ENCODE peak calls at places on chromosomes 12 and 14, in seven cellular contexts. One of them, this sample, is unnamed.

GRCh38 chr12:1594295-1595025 is at the start of gene FBXL14:
- DNase-seq in GM23248: peak; percentile 92
- DNase-seq in IMR-90: peak; percentile 79
- DNase-seq in neural progenitor cell: peak; percentile 98
- DNase-seq in tibial artery: peak; percentile 87
- DNase-seq in PC-3: peak; percentile 71
- DNase-seq in effector memory CD4-positive, alpha-beta T cell: peak; percentile 82
- DNase-seq in this sample: peak; percentile 92

GRCh38 chr14:55706341-55706684 is 126.3 kb downstream of the KTN1 start:
- DNase-seq in GM23248: no peak
- DNase-seq in IMR-90: no peak
- DNase-seq in neural progenitor cell: no peak
- DNase-seq in tibial artery: no peak
- DNase-seq in PC-3: no peak
- DNase-seq in effector memory CD4-positive, alpha-beta T cell: no peak
- DNase-seq in this sample: no peak

GRCh38 chr12:82413994-82414393 is 55.7 kb downstream of the METTL25 start:
- DNase-seq in GM23248: no peak
- DNase-seq in IMR-90: peak; percentile 5
- DNase-seq in neural progenitor cell: no peak
- DNase-seq in tibial artery: no peak
- DNase-seq in PC-3: peak; percentile 44
- DNase-seq in effector memory CD4-positive, alpha-beta T cell: no peak
- DNase-seq in this sample: no peak

GRCh38 chr12:101027200-101027599 is 182.8 kb downstream of the SLC5A8 start:
- DNase-seq in GM23248: no peak
- DNase-seq in IMR-90: no peak
- DNase-seq in neural progenitor cell: peak; percentile 35
- DNase-seq in tibial artery: no peak
- DNase-seq in PC-3: no peak
- DNase-seq in effector memory CD4-positive, alpha-beta T cell: no peak
- DNase-seq in this sample: no peak

GRCh38 chr12:85829391-85829790 is 6.8 kb downstream of the RASSF9 start:
- DNase-seq in GM23248: peak; percentile 81
- DNase-seq in IMR-90: peak; percentile 46
- DNase-seq in neural progenitor cell: no peak
- DNase-seq in tibial artery: no peak
- DNase-seq in PC-3: peak; percentile 34
- DNase-seq in effector memory CD4-positive, alpha-beta T cell: no peak
- DNase-seq in this sample: no peak

GRCh38 chr14:105056303-105056831 is 8.9 kb downstream of the GPR132 start:
- DNase-seq in GM23248: no peak
- DNase-seq in IMR-90: no peak
- DNase-seq in neural progenitor cell: peak; percentile 38
- DNase-seq in tibial artery: no peak
- DNase-seq in PC-3: no peak
- DNase-seq in effector memory CD4-positive, alpha-beta T cell: no peak
- DNase-seq in this sample: peak; percentile 41

GRCh38 chr14:38336298-38336697 is 80.4 kb upstream of the CLEC14A start:
- DNase-seq in GM23248: peak; percentile 32
- DNase-seq in IMR-90: no peak
- DNase-seq in neural progenitor cell: no peak
- DNase-seq in tibial artery: no peak
- DNase-seq in PC-3: peak; percentile 12
- DNase-seq in effector memory CD4-positive, alpha-beta T cell: no peak
- DNase-seq in this sample: no peak

GRCh38 chr12:60805340-60805739 is 1209.5 kb downstream of the SLC16A7 start:
- DNase-seq in GM23248: no peak
- DNase-seq in IMR-90: no peak
- DNase-seq in neural progenitor cell: no peak
- DNase-seq in tibial artery: no peak
- DNase-seq in PC-3: no peak
- DNase-seq in effector memory CD4-positive, alpha-beta T cell: no peak
- DNase-seq in this sample: no peak

GRCh38 chr12:96462571-96463280 is 26.7 kb upstream of the CFAP54 start:
- DNase-seq in GM23248: no peak
- DNase-seq in IMR-90: no peak
- DNase-seq in neural progenitor cell: no peak
- DNase-seq in tibial artery: no peak
- DNase-seq in PC-3: no peak
- DNase-seq in effector memory CD4-positive, alpha-beta T cell: no peak
- DNase-seq in this sample: no peak

GRCh38 chr12:131057722-131058515 is 104.2 kb downstream of the ADGRD1 start:
- DNase-seq in GM23248: no peak
- DNase-seq in IMR-90: no peak
- DNase-seq in neural progenitor cell: no peak
- DNase-seq in tibial artery: peak; percentile 17
- DNase-seq in PC-3: no peak
- DNase-seq in effector memory CD4-positive, alpha-beta T cell: no peak
- DNase-seq in this sample: no peak

GRCh38 chr12:93880853-93881522 is 203.8 kb downstream of the CRADD start:
- DNase-seq in GM23248: no peak
- DNase-seq in IMR-90: no peak
- DNase-seq in neural progenitor cell: no peak
- DNase-seq in tibial artery: no peak
- DNase-seq in PC-3: no peak
- DNase-seq in effector memory CD4-positive, alpha-beta T cell: no peak
- DNase-seq in this sample: no peak

GRCh38 chr12:20339060-20339459 is 29.3 kb upstream of the PDE3A start:
- DNase-seq in GM23248: peak; percentile 29
- DNase-seq in IMR-90: no peak
- DNase-seq in neural progenitor cell: no peak
- DNase-seq in tibial artery: no peak
- DNase-seq in PC-3: no peak
- DNase-seq in effector memory CD4-positive, alpha-beta T cell: no peak
- DNase-seq in this sample: no peak

GRCh38 chr12:26011099-26011498 is 52.6 kb downstream of the RASSF8 start:
- DNase-seq in GM23248: peak; percentile 89
- DNase-seq in IMR-90: peak; percentile 92
- DNase-seq in neural progenitor cell: no peak
- DNase-seq in tibial artery: no peak
- DNase-seq in PC-3: no peak
- DNase-seq in effector memory CD4-positive, alpha-beta T cell: no peak
- DNase-seq in this sample: no peak

GRCh38 chr12:76455582-76456345 is 103.8 kb downstream of the OSBPL8 start:
- DNase-seq in GM23248: peak; percentile 93
- DNase-seq in IMR-90: peak; percentile 95
- DNase-seq in neural progenitor cell: peak; percentile 60
- DNase-seq in tibial artery: no peak
- DNase-seq in PC-3: peak; percentile 95
- DNase-seq in effector memory CD4-positive, alpha-beta T cell: no peak
- DNase-seq in this sample: no peak

GRCh38 chr12:4112290-4112689 is 161.3 kb upstream of the CCND2 start:
- DNase-seq in GM23248: no peak
- DNase-seq in IMR-90: no peak
- DNase-seq in neural progenitor cell: no peak
- DNase-seq in tibial artery: no peak
- DNase-seq in PC-3: no peak
- DNase-seq in effector memory CD4-positive, alpha-beta T cell: no peak
- DNase-seq in this sample: no peak

GRCh38 chr14:81331229-81332026 is 68.7 kb downstream of the STON2 start:
- DNase-seq in GM23248: no peak
- DNase-seq in IMR-90: no peak
- DNase-seq in neural progenitor cell: peak; percentile 48
- DNase-seq in tibial artery: no peak
- DNase-seq in PC-3: no peak
- DNase-seq in effector memory CD4-positive, alpha-beta T cell: no peak
- DNase-seq in this sample: no peak

GRCh38 chr12:106147956-106148355 is 9.2 kb upstream of the NUAK1 start:
- DNase-seq in GM23248: no peak
- DNase-seq in IMR-90: no peak
- DNase-seq in neural progenitor cell: no peak
- DNase-seq in tibial artery: peak; percentile 62
- DNase-seq in PC-3: no peak
- DNase-seq in effector memory CD4-positive, alpha-beta T cell: no peak
- DNase-seq in this sample: peak; percentile 90

GRCh38 chr14:86038401-86038985 is 508.5 kb downstream of the FLRT2 start:
- DNase-seq in GM23248: peak; percentile 60
- DNase-seq in IMR-90: peak; percentile 62
- DNase-seq in neural progenitor cell: peak; percentile 55
- DNase-seq in tibial artery: peak; percentile 20
- DNase-seq in PC-3: peak; percentile 42
- DNase-seq in effector memory CD4-positive, alpha-beta T cell: no peak
- DNase-seq in this sample: no peak

GRCh38 chr14:85732031-85732430 is 202.1 kb downstream of the FLRT2 start:
- DNase-seq in GM23248: no peak
- DNase-seq in IMR-90: no peak
- DNase-seq in neural progenitor cell: no peak
- DNase-seq in tibial artery: no peak
- DNase-seq in PC-3: no peak
- DNase-seq in effector memory CD4-positive, alpha-beta T cell: no peak
- DNase-seq in this sample: no peak

GRCh38 chr12:132324841-132325732 is 4.3 kb downstream of the GALNT9 start:
- DNase-seq in GM23248: no peak
- DNase-seq in IMR-90: peak; percentile 8
- DNase-seq in neural progenitor cell: no peak
- DNase-seq in tibial artery: no peak
- DNase-seq in PC-3: no peak
- DNase-seq in effector memory CD4-positive, alpha-beta T cell: no peak
- DNase-seq in this sample: no peak

GRCh38 chr14:105013150-105013787 is 7.6 kb downstream of the CDCA4 start:
- DNase-seq in GM23248: peak; percentile 47
- DNase-seq in IMR-90: peak; percentile 10
- DNase-seq in neural progenitor cell: no peak
- DNase-seq in tibial artery: no peak
- DNase-seq in PC-3: no peak
- DNase-seq in effector memory CD4-positive, alpha-beta T cell: no peak
- DNase-seq in this sample: no peak

GRCh38 chr12:70070494-70071007 is 172.7 kb upstream of the CNOT2 start:
- DNase-seq in GM23248: peak; percentile 1
- DNase-seq in IMR-90: no peak
- DNase-seq in neural progenitor cell: no peak
- DNase-seq in tibial artery: no peak
- DNase-seq in PC-3: no peak
- DNase-seq in effector memory CD4-positive, alpha-beta T cell: no peak
- DNase-seq in this sample: no peak

GRCh38 chr14:60561845-60562746 is 53.1 kb downstream of the SIX6 start:
- DNase-seq in GM23248: peak; percentile 93
- DNase-seq in IMR-90: peak; percentile 82
- DNase-seq in neural progenitor cell: peak; percentile 91
- DNase-seq in tibial artery: peak; percentile 60
- DNase-seq in PC-3: peak; percentile 94
- DNase-seq in effector memory CD4-positive, alpha-beta T cell: no peak
- DNase-seq in this sample: peak; percentile 68

GRCh38 chr12:131794061-131794460 is 34.1 kb upstream of the MMP17 start:
- DNase-seq in GM23248: no peak
- DNase-seq in IMR-90: no peak
- DNase-seq in neural progenitor cell: no peak
- DNase-seq in tibial artery: no peak
- DNase-seq in PC-3: no peak
- DNase-seq in effector memory CD4-positive, alpha-beta T cell: no peak
- DNase-seq in this sample: no peak

GRCh38 chr14:90508536-90509254 is 111.9 kb downstream of the CALM1 start:
- DNase-seq in GM23248: no peak
- DNase-seq in IMR-90: no peak
- DNase-seq in neural progenitor cell: no peak
- DNase-seq in tibial artery: no peak
- DNase-seq in PC-3: peak; percentile 70
- DNase-seq in effector memory CD4-positive, alpha-beta T cell: no peak
- DNase-seq in this sample: no peak

GRCh38 chr14:83994020-83994419 is 1535.9 kb upstream of the FLRT2 start:
- DNase-seq in GM23248: no peak
- DNase-seq in IMR-90: peak; percentile 95
- DNase-seq in neural progenitor cell: no peak
- DNase-seq in tibial artery: no peak
- DNase-seq in PC-3: no peak
- DNase-seq in effector memory CD4-positive, alpha-beta T cell: no peak
- DNase-seq in this sample: no peak

GRCh38 chr14:36676236-36676635 is 14.6 kb downstream of the PAX9 start:
- DNase-seq in GM23248: no peak
- DNase-seq in IMR-90: no peak
- DNase-seq in neural progenitor cell: peak; percentile 59
- DNase-seq in tibial artery: no peak
- DNase-seq in PC-3: no peak
- DNase-seq in effector memory CD4-positive, alpha-beta T cell: no peak
- DNase-seq in this sample: no peak

GRCh38 chr14:57293851-57294837 is 25.4 kb downstream of the AP5M1 start:
- DNase-seq in GM23248: peak; percentile 55
- DNase-seq in IMR-90: peak; percentile 35
- DNase-seq in neural progenitor cell: peak; percentile 22
- DNase-seq in tibial artery: no peak
- DNase-seq in PC-3: peak; percentile 53
- DNase-seq in effector memory CD4-positive, alpha-beta T cell: no peak
- DNase-seq in this sample: no peak

GRCh38 chr12:7787574-7788315 is 1.5 kb upstream of the NANOG start:
- DNase-seq in GM23248: peak; percentile 6
- DNase-seq in IMR-90: no peak
- DNase-seq in neural progenitor cell: peak; percentile 44
- DNase-seq in tibial artery: no peak
- DNase-seq in PC-3: no peak
- DNase-seq in effector memory CD4-positive, alpha-beta T cell: no peak
- DNase-seq in this sample: no peak

GRCh38 chr14:95465358-95465757 is 51.1 kb downstream of the SYNE3 start:
- DNase-seq in GM23248: no peak
- DNase-seq in IMR-90: no peak
- DNase-seq in neural progenitor cell: no peak
- DNase-seq in tibial artery: no peak
- DNase-seq in PC-3: no peak
- DNase-seq in effector memory CD4-positive, alpha-beta T cell: no peak
- DNase-seq in this sample: no peak
- H3K4me1 ChIP-seq in GM23248: peaks cover 5% of the 10 kb centered on the region
- H3K4me1 ChIP-seq in IMR-90: peaks cover 5% of the 10 kb centered on the region
- H3K4me1 ChIP-seq in neural progenitor cell: peaks cover 8% of the 10 kb centered on the region
- H3K4me1 ChIP-seq in tibial artery: peaks cover 12% of the 10 kb centered on the region
- H3K4me1 ChIP-seq in PC-3: no peaks in the 10 kb centered on the region
- H3K4me1 ChIP-seq in effector memory CD4-positive, alpha-beta T cell: peaks cover 52% of the 10 kb centered on the region
- H3K4me1 ChIP-seq in this sample: peaks cover 27% of the 10 kb centered on the region

GRCh38 chr12:120216742-120217595 is 16.1 kb upstream of the RPLP0 start:
- DNase-seq in GM23248: no peak
- DNase-seq in IMR-90: no peak
- DNase-seq in neural progenitor cell: no peak
- DNase-seq in tibial artery: no peak
- DNase-seq in PC-3: no peak
- DNase-seq in effector memory CD4-positive, alpha-beta T cell: no peak
- DNase-seq in this sample: no peak
- H3K36me3 ChIP-seq in GM23248: peaks cover 54% of the 10 kb centered on the region
- H3K36me3 ChIP-seq in IMR-90: peaks cover 74% of the 10 kb centered on the region
- H3K36me3 ChIP-seq in neural progenitor cell: no peaks in the 10 kb centered on the region
- H3K36me3 ChIP-seq in tibial artery: peaks cover 66% of the 10 kb centered on the region
- H3K36me3 ChIP-seq in PC-3: peaks cover 83% of the 10 kb centered on the region
- H3K36me3 ChIP-seq in effector memory CD4-positive, alpha-beta T cell: peaks cover 85% of the 10 kb centered on the region
- H3K36me3 ChIP-seq in this sample: peaks cover 16% of the 10 kb centered on the region

GRCh38 chr14:93943930-93944329 is 16.8 kb downstream of the FAM181A start:
- DNase-seq in GM23248: no peak
- DNase-seq in IMR-90: no peak
- DNase-seq in neural progenitor cell: no peak
- DNase-seq in tibial artery: no peak
- DNase-seq in PC-3: no peak
- DNase-seq in effector memory CD4-positive, alpha-beta T cell: no peak
- DNase-seq in this sample: no peak
- H3K4me1 ChIP-seq in GM23248: no peaks in the 10 kb centered on the region
- H3K4me1 ChIP-seq in IMR-90: peaks cover 7% of the 10 kb centered on the region
- H3K4me1 ChIP-seq in neural progenitor cell: no peaks in the 10 kb centered on the region
- H3K4me1 ChIP-seq in tibial artery: peaks cover 27% of the 10 kb centered on the region
- H3K4me1 ChIP-seq in PC-3: peaks cover 26% of the 10 kb centered on the region
- H3K4me1 ChIP-seq in effector memory CD4-positive, alpha-beta T cell: peaks cover 11% of the 10 kb centered on the region
- H3K4me1 ChIP-seq in this sample: peaks cover 96% of the 10 kb centered on the region

DNA sequence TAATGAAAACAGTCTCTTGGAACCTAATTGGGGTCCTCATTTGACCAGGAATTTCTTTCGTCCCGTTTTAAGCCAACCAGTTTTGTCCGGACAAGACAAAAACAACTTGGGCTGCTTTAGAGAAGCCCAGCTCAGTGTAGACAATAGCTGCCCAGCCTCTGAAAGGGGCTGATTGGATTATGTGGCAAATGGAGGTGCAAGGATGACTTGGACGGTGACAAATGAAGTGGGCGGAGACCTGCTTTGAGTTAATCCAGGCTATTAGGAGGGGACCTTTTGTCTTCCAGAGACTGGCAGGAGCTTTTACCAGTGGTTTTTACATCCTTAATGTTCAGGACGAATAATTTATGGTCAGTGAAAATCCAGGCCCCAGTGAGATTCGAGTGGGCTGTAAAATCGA is 4.8 kb downstream of the MEG3 start:
- DNase-seq in GM23248: no peak
- DNase-seq in IMR-90: no peak
- DNase-seq in neural progenitor cell: peak; percentile 98
- DNase-seq in tibial artery: no peak
- DNase-seq in PC-3: no peak
- DNase-seq in effector memory CD4-positive, alpha-beta T cell: no peak
- DNase-seq in this sample: no peak
- H3K36me3 ChIP-seq in GM23248: peaks cover 14% of the 10 kb centered on the region
- H3K36me3 ChIP-seq in IMR-90: peaks cover 62% of the 10 kb centered on the region
- H3K36me3 ChIP-seq in neural progenitor cell: no peaks in the 10 kb centered on the region
- H3K36me3 ChIP-seq in tibial artery: no peaks in the 10 kb centered on the region
- H3K36me3 ChIP-seq in PC-3: no peaks in the 10 kb centered on the region
- H3K36me3 ChIP-seq in effector memory CD4-positive, alpha-beta T cell: no peaks in the 10 kb centered on the region
- H3K36me3 ChIP-seq in this sample: no peaks in the 10 kb centered on the region